ENCODE peak calls at places on chromosomes 3 and 15, in ten cellular contexts. B is uterus, V is breast epithelium, O is ovary, W is stomach, S is HepG2, P is transverse colon, Z is body of pancreas, U is Peyer's patch, H is esophagus squamous epithelium. T is an unnamed sample. For H3K27me3, the result is how much of the 10 kb centered on the place peaks cover.

GRCh38 chr3:52404391-52404790 is 40.5 kb downstream of the SEMA3G start:
- DNase-seq in S (no peak), P (no peak), U (no peak), O (peak), H (no peak), B (no peak), W (no peak), Z (no peak), V (no peak), T (no peak)

GRCh38 chr3:196563721-196564225 is 4.6 kb downstream of the WDR53 start:
- DNase-seq in P (no peak), W (no peak), H (no peak), V (no peak), S (no peak), B (no peak), O (no peak), U (no peak), Z (no peak), T (no peak)

GRCh38 chr3:114624676-114625181 is 330.9 kb downstream of the TIGIT start:
- DNase-seq in O (peak), H (no peak), S (peak), P (peak), B (peak), U (peak), W (peak), V (peak), Z (peak), T (peak)

GRCh38 chr3:128051459-128051836 is 789 bp upstream of the SEC61A1 start:
- DNase-seq in V (no peak), B (no peak), W (no peak), H (no peak), S (no peak), Z (no peak), P (no peak), O (no peak), U (no peak), T (no peak)

GRCh38 chr3:183159319-183159718 is 3.2 kb downstream of the LAMP3 start:
- DNase-seq in Z (no peak), H (no peak), S (no peak), P (no peak), O (no peak), B (no peak), W (no peak), U (no peak), V (no peak), T (no peak)

GRCh38 chr15:80777137-80777536 is 2.0 kb upstream of the CEMIP start:
- DNase-seq in Z (no peak), V (no peak), B (peak), H (no peak), W (no peak), S (no peak), U (no peak), O (no peak), P (peak), T (peak)

GRCh38 chr15:92523176-92523575 is 129.5 kb downstream of the ST8SIA2 start:
- DNase-seq in B (no peak), V (no peak), O (no peak), U (no peak), Z (no peak), H (no peak), S (no peak), P (no peak), W (no peak), T (no peak)

GRCh38 chr3:179410317-179410716 is 41.0 kb downstream of the GNB4 start:
- DNase-seq in S (no peak), V (no peak), B (no peak), O (no peak), P (no peak), H (no peak), Z (no peak), U (no peak), W (no peak), T (no peak)

GRCh38 chr3:43013256-43013655 is 34.1 kb downstream of the GASK1A start:
- DNase-seq in V (no peak), O (no peak), S (no peak), B (no peak), P (no peak), Z (no peak), U (no peak), W (no peak), H (no peak), T (no peak)

GRCh38 chr15:40429068-40429707 is 11.6 kb upstream of the BAHD1 start:
- DNase-seq in H (no peak), W (no peak), O (no peak), U (no peak), P (no peak), S (no peak), V (no peak), Z (no peak), B (no peak), T (no peak)

GRCh38 chr15:40425681-40426080 is 15.1 kb upstream of the BAHD1 start:
- DNase-seq in S (no peak), P (no peak), H (no peak), U (no peak), B (no peak), V (no peak), W (no peak), O (no peak), Z (no peak), T (peak)

GRCh38 chr15:40428183-40428582 is 12.6 kb upstream of the BAHD1 start:
- DNase-seq in S (no peak), B (no peak), P (no peak), U (no peak), V (no peak), W (no peak), Z (no peak), H (no peak), O (no peak), T (no peak)

GRCh38 chr15:40427188-40427587 is 13.6 kb upstream of the BAHD1 start:
- DNase-seq in W (no peak), S (no peak), P (no peak), V (no peak), Z (peak), U (no peak), B (no peak), O (no peak), H (no peak), T (no peak)

GRCh38 chr15:40430271-40430805 is 10.4 kb upstream of the BAHD1 start:
- DNase-seq in V (no peak), Z (no peak), U (no peak), B (no peak), O (no peak), S (no peak), P (peak), W (no peak), H (no peak), T (peak)
- H3K27me3 ChIP-seq in V (under half), Z (under half), U (under half), B (under half), O (under half), S (under half), P (under half), W (under half), H (under half), T (under half)

DNA sequence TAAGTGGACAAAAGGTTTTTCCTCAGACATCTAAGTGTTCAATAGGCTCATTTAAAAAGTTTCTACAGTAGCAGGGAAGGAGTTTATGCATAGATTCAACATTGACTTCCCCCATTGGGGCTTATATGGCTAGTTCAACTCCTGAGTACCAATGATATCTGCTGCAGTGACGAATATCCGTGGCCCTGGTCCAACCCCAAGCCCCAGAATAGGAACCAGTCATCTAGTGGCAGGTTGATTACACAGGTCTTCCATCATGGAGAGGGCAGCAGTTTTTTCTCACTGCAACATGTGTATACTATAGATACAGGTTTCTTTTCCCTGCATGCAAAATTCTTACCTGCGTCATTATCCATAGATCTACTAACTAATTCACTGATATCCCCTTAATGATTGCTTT is 45.8 kb upstream of the KPNA4 start:
- DNase-seq in V (no peak), P (no peak), B (no peak), Z (no peak), W (no peak), U (no peak), H (no peak), S (no peak), O (no peak), T (no peak)
- TF ChIP-seq POLR2A in V (no peak), P (no peak), B (no peak), Z (no peak), W (no peak), U (no peak), H (no peak), S (no peak), O (no peak), T (no peak)

DNA sequence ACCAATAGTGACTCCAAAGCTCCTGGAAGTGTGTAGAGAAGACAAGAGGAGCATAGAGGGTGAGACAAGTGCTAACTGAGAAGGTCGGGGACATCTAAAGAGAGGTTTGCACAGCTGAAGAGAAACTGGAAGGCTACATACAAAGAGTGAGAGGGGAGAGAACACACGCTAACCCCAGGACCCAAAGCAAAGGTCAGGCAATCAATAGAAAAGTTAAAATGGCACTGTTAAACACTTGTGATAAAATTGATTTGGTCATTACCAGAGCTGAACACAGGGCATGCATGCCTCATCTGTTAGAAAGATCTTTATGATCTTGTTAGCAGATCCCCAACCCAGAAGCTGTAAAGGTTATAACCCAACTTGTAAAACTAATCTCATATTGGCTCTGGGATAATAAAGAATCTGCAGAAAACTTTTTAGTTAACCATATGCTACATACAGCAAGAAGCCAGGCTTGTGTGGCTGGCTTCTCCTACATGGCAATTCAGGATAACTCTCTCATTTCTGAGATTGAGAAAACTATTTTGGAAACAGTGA is 212.6 kb upstream of the ICE2 start:
- DNase-seq in W (no peak), Z (no peak), H (no peak), B (no peak), S (no peak), U (no peak), V (no peak), P (no peak), O (no peak), T (no peak)
- H3K27me3 ChIP-seq in W (under half), Z (under half), H (under half), B (under half), S (under half), U (under half), V (under half), P (under half), O (under half), T (under half)

GRCh38 chr15:60374628-60375081 is 23.1 kb downstream of the ANXA2 start:
- DNase-seq in W (peak), U (no peak), O (no peak), P (no peak), B (no peak), Z (peak), V (peak), H (no peak), S (peak), T (peak)
- TF ChIP-seq POLR2A in W (no peak), U (no peak), O (no peak), P (no peak), B (no peak), Z (no peak), V (no peak), H (peak), S (peak), T (no peak)

GRCh38 chr15:76324066-76324465 is 12.5 kb upstream of the ISL2 start:
- DNase-seq in B (no peak), W (no peak), S (no peak), O (no peak), H (no peak), Z (no peak), P (no peak), V (no peak), U (no peak), T (no peak)
- H3K27me3 ChIP-seq in B (under half), W (under half), S (under half), O (under half), H (under half), Z (under half), P (under half), V (under half), U (under half), T (under half)

GRCh38 chr3:187737401-187738088 is 7.7 kb downstream of the BCL6 start:
- DNase-seq in S (no peak), V (peak), B (peak), H (no peak), U (peak), P (peak), O (peak), W (peak), Z (peak), T (peak)

GRCh38 chr3:187739561-187740445 is 5.5 kb downstream of the BCL6 start:
- DNase-seq in H (peak), W (peak), P (peak), O (peak), U (peak), V (peak), Z (peak), B (peak), S (no peak), T (peak)

GRCh38 chr3:187739125-187739560 is 6.1 kb downstream of the BCL6 start:
- DNase-seq in Z (peak), O (peak), W (peak), B (no peak), U (peak), H (no peak), S (no peak), P (no peak), V (no peak), T (no peak)

GRCh38 chr3:187738089-187738399 is 7.2 kb downstream of the BCL6 start:
- DNase-seq in H (no peak), P (no peak), S (no peak), B (no peak), V (no peak), W (no peak), U (no peak), O (no peak), Z (no peak), T (no peak)

DNA sequence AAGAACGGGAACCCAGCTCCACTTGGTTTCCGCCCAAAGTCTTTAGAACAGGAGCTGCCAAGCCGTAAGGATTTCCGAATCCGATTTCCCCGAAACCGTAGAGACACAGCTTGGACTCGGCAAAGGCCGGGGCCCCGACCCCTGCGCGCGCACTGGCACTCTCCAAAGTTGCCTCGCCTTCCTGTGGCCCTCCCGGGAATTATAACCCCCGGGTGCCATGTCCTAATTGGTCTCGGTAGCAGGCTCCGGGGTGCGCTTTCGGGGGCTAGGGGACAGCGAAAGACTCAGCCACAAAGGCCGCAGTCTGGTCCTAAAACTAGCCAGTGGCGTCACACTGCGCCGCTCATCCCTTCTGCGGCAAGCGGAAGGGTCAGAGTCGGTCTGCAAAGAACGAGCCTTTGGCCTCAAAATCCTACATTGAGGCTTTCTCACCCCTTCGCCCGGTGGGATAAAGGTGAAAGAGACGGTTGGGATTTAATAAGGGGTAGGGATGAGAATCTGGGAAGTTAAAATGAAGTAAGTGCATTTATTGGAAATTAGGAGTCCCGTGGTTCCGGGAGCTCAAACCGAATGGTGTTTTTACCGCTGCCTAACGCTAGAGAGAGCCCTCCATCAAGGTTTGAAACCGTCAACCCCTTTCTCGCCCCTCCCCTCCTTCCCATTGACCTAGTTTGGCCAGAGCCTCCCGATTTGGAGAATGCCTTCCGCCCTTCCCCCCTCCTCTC is 6.7 kb downstream of the BCL6 start:
- DNase-seq in H (peak), P (peak), V (peak), S (peak), Z (peak), W (peak), O (peak), B (peak), U (peak), T (peak)
- TF ChIP-seq POLR2A in H (peak), P (peak), V (no peak), S (no peak), Z (peak), W (no peak), O (peak), B (peak), U (no peak), T (peak)

DNA sequence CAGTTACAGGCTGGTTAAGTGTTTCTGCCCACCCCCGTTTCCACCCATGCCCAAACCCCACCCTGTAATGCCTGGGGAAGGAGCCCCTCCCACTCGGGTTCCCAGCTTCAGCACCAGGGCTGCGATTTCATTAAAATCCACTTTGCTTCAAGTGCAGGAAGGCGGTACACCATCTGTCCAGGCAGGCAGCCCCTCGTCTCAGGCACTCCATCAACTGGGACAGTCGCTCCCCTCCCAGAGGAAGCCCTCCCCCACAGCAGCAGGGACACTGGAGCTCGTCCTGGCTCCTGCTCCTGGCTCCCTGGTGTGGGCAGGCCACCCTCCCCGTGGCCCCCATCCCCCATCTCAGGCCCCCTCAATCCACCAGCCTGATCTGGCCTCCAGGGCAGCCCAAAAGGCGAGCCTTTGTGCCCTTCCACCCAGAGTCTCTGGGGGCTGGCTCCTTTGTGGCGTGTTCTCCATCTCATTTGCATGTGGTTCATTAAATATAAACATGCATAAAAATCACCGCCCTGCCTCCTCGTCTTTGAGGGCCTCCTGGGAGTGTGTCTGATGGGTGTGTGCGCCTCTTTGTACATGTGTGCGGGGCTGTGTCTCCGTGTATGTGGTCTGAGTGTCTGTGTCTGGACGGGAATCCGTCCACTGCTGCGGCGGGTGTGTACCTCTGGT is 32.4 kb downstream of the RNU5B-1 start:
- DNase-seq in H (no peak), P (no peak), Z (no peak), V (no peak), U (no peak), B (no peak), W (no peak), O (no peak), S (no peak), T (no peak)
- H3K27me3 ChIP-seq in H (under half), P (under half), Z (under half), V (under half), U (under half), B (under half), W (under half), O (under half), S (under half), T (under half)

GRCh38 chr3:9791790-9792404 is 376 bp downstream of the TADA3 start:
- DNase-seq in P (no peak), B (no peak), S (no peak), W (no peak), V (no peak), U (no peak), O (no peak), Z (no peak), H (no peak), T (no peak)

GRCh38 chr3:9794400-9794799 is 1.5 kb downstream of the ARPC4 start:
- DNase-seq in P (no peak), B (no peak), Z (no peak), V (no peak), S (no peak), H (no peak), O (no peak), W (no peak), U (no peak), T (no peak)

GRCh38 chr3:9791127-9791526 is 1.1 kb downstream of the TADA3 start:
- DNase-seq in V (no peak), U (no peak), P (no peak), B (no peak), S (no peak), W (no peak), Z (no peak), H (no peak), O (no peak), T (no peak)

GRCh38 chr3:9793161-9793781 is 389 bp downstream of the ARPC4 start:
- DNase-seq in O (no peak), S (peak), W (no peak), V (no peak), H (no peak), B (no peak), U (no peak), Z (no peak), P (peak), T (no peak)

GRCh38 chr3:9792405-9793160 is at the start of the genes ARPC4 and TADA3:
- DNase-seq in V (peak), P (peak), W (peak), O (peak), Z (peak), S (peak), B (peak), H (peak), U (peak), T (peak)
- TF ChIP-seq POLR2A in V (peak), P (peak), W (peak), O (peak), Z (peak), S (peak), B (peak), H (peak), U (peak), T (peak)

GRCh38 chr3:108524547-108524946 is 14.2 kb upstream of the MYH15 start:
- DNase-seq in V (no peak), Z (no peak), P (no peak), B (no peak), S (no peak), U (no peak), W (no peak), O (no peak), H (no peak), T (no peak)

GRCh38 chr3:108527827-108528226 is 17.4 kb upstream of the MYH15 start:
- DNase-seq in S (no peak), P (no peak), W (no peak), Z (no peak), H (no peak), V (no peak), O (no peak), B (no peak), U (no peak), T (no peak)

GRCh38 chr3:108528459-108529231 is 18.2 kb upstream of the MYH15 start:
- DNase-seq in B (no peak), U (no peak), H (no peak), S (no peak), W (no peak), P (no peak), V (no peak), Z (no peak), O (no peak), T (no peak)

GRCh38 chr3:108527109-108527508 is 16.7 kb upstream of the MYH15 start:
- DNase-seq in Z (no peak), V (no peak), U (no peak), H (no peak), P (no peak), W (no peak), S (no peak), B (no peak), O (no peak), T (no peak)
- H3K27me3 ChIP-seq in Z (under half), V (under half), U (under half), H (under half), P (under half), W (under half), S (under half), B (under half), O (under half), T (under half)